ENCODE peak calls at places on chromosomes 3 and 15, in seven cellular contexts. C is mesendoderm, V is H1, Z is IMR-90, G is mesenchymal stem cell, A is neuronal stem cell, W is trophoblast cell. Q is an unnamed sample.

GRCh38 chr3:14148041-14148985 is 23.5 kb downstream of the TMEM43 start:
- DNase-seq in V (peak), W (no peak), G (peak), A (no peak), Z (no peak), C (peak), Q (peak)

GRCh38 chr3:47860206-47860605 is 57.3 kb downstream of the DHX30 start:
- DNase-seq in Z (no peak), W (no peak), C (no peak), V (no peak), G (no peak), A (no peak), Q (no peak)

GRCh38 chr3:133958071-133958806 is 62.6 kb upstream of the RAB6B start:
- DNase-seq in W (no peak), A (no peak), G (no peak), C (no peak), V (no peak), Z (no peak), Q (no peak)

GRCh38 chr15:96330064-96330449 is 443 bp upstream of the NR2F2 start:
- DNase-seq in W (peak), G (peak), V (peak), C (no peak), Z (peak), A (no peak), Q (peak)

GRCh38 chr3:149473314-149473990 is 1.0 kb upstream of the TM4SF4 start:
- DNase-seq in W (no peak), V (no peak), A (no peak), Z (peak), G (peak), C (no peak), Q (no peak)

GRCh38 chr15:78453447-78453846 is 15.4 kb downstream of the IREB2 start:
- DNase-seq in Z (no peak), A (no peak), V (no peak), G (no peak), W (no peak), C (no peak), Q (no peak)

GRCh38 chr3:197027151-197027895 is 2.3 kb downstream of the MELTF start:
- DNase-seq in G (no peak), V (peak), W (no peak), A (no peak), C (no peak), Z (peak), Q (peak)

GRCh38 chr15:86062646-86063193 is 17.0 kb upstream of the AGBL1 start:
- DNase-seq in A (no peak), G (no peak), C (no peak), W (no peak), Z (no peak), V (no peak), Q (no peak)

GRCh38 chr3:156751461-156752025 is 74.6 kb upstream of the LEKR1 start:
- DNase-seq in Z (peak), A (no peak), G (peak), C (peak), W (no peak), V (peak), Q (peak)

GRCh38 chr3:64214002-64214696 is 11.1 kb downstream of the PRICKLE2 start:
- DNase-seq in G (peak), V (no peak), Z (peak), W (no peak), A (no peak), C (no peak), Q (no peak)

GRCh38 chr3:141491081-141491480 is 4.3 kb downstream of the RASA2 start:
- DNase-seq in W (no peak), V (no peak), Z (no peak), A (no peak), C (no peak), G (no peak), Q (no peak)

GRCh38 chr3:141489184-141489583 is 2.4 kb downstream of the RASA2 start:
- DNase-seq in V (no peak), W (no peak), G (no peak), A (no peak), Z (no peak), C (peak), Q (no peak)

GRCh38 chr3:141493152-141493551 is 6.3 kb downstream of the RASA2 start:
- DNase-seq in W (no peak), G (no peak), A (no peak), Z (no peak), C (no peak), V (no peak), Q (no peak)

GRCh38 chr3:141487419-141488345 is 855 bp downstream of the RASA2 start:
- DNase-seq in A (peak), V (peak), Z (peak), C (peak), G (peak), W (peak), Q (peak)

GRCh38 chr3:141491929-141492328 is 5.1 kb downstream of the RASA2 start:
- DNase-seq in V (no peak), Z (no peak), G (no peak), W (no peak), A (no peak), C (no peak), Q (no peak)
- H3K23ac ChIP-seq in V (no peak), Z (no peak), G (no peak), W (no peak), A (no peak), C (no peak), Q (no peak)

GRCh38 chr3:165803471-165803870 is 33.8 kb downstream of the BCHE start:
- DNase-seq in W (no peak), A (no peak), Z (no peak), V (no peak), G (no peak), C (no peak), Q (no peak)
- H3K23ac ChIP-seq in W (no peak), A (no peak), Z (no peak), V (no peak), G (no peak), C (no peak), Q (no peak)

DNA sequence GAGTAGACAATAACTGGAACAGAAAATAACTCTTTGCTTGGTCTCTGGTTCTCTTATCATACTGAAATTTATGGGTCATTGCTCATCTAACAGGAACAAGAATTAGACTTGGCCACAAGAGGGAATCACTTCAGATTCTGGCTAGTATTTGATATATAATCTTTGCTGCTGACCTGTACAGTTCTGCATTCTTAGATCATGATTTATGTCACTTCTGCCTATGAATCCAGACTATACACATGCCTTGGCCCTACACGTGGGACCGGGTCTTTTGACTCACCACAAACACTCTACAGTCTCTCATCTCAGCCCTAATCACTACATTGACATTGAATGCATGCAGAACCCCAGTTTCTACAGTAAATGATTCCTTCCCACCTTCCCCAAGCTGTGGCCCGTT is 162.5 kb upstream of the SOX2 start:
- DNase-seq in V (no peak), C (no peak), A (no peak), W (no peak), G (no peak), Z (no peak), Q (no peak)
- H3K23ac ChIP-seq in V (no peak), C (no peak), A (no peak), W (no peak), G (no peak), Z (no peak), Q (no peak)

GRCh38 chr3:140571836-140572235 is 106.0 kb upstream of the TRIM42 start:
- DNase-seq in A (no peak), W (no peak), Z (no peak), V (no peak), C (no peak), G (no peak), Q (no peak)

GRCh38 chr3:140570602-140571001 is 107.3 kb upstream of the TRIM42 start:
- DNase-seq in G (no peak), A (no peak), C (no peak), V (no peak), Z (no peak), W (no peak), Q (no peak)

GRCh38 chr3:140568131-140568530 is 109.7 kb upstream of the TRIM42 start:
- DNase-seq in V (no peak), Z (no peak), W (no peak), G (no peak), A (no peak), C (no peak), Q (no peak)

GRCh38 chr3:140572334-140572733 is 105.5 kb upstream of the TRIM42 start:
- DNase-seq in V (no peak), Z (no peak), C (peak), A (no peak), G (no peak), W (no peak), Q (no peak)

DNA sequence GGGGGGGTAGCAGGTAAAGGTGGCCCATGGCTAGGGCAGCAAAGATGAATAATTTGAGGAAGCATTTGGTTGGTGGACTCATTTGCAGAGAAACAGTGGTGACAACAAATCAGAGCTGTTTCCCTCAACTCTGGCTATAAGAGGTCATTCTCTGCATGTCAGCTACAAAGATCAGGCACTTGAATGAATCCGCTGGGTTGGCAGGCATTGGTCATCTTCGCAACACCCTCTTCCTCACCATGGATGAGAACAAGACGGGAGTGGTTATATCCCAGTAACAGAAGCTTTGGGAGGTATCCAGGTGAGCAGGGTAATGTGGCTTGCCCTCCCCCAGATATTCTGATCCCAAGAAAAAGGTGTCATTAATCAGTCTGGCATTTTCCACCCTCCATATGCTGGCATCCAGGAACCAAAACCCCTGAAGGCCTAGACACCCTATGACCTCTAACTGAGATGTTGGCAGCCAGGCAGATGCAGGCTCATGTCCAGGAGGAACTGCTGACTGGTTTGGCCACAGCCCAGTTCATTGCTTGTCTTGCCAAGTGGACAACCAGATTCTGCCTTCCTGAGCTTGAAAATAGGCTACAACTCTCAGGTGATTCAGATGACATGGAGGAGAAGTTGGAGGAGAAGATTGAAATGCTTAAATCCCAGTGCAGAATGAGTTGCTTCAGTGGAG is 108.9 kb upstream of the TRIM42 start:
- DNase-seq in W (no peak), G (no peak), C (no peak), A (no peak), V (no peak), Z (no peak), Q (no peak)
- H3K23ac ChIP-seq in W (no peak), G (no peak), C (no peak), A (no peak), V (no peak), Z (no peak), Q (no peak)

GRCh38 chr3:2741520-2741919 is 368.7 kb downstream of the IL5RA start:
- DNase-seq in C (no peak), W (no peak), A (no peak), G (no peak), V (no peak), Z (no peak), Q (no peak)
- H3K23ac ChIP-seq in C (no peak), W (no peak), A (no peak), G (no peak), V (no peak), Z (no peak), Q (no peak)